ENCODE peak calls at places on chromosomes 16 and 17, in seven cellular contexts. L is heart left ventricle; X is CD4-positive, alpha-beta T cell; P is pancreas; W is psoas muscle; D is ascending aorta; V is stomach. E is an unnamed sample.
A peak's percentile ranks its signal among the peaks of the same experiment; 100 is the strongest.

GRCh38 chr17:32998111-32998892 is 6.7 kb downstream of the SPACA3 start:
- DNase-seq in L (peak; percentile 82), X (peak; percentile 68), P (peak; percentile 84), W (peak; percentile 73), D (no peak), V (peak; percentile 87), E (peak; percentile 87)

GRCh38 chr17:73255671-73256181 is 6.0 kb downstream of the CPSF4L start:
- DNase-seq in L (peak; percentile 75), X (peak; percentile 38), P (peak; percentile 55), W (peak; percentile 45), D (no peak), V (peak; percentile 51), E (peak; percentile 67)

GRCh38 chr17:82301916-82302497 is 15.4 kb downstream of the CD7 start:
- DNase-seq in L (no peak), X (peak; percentile 45), P (peak; percentile 36), W (no peak), D (no peak), V (no peak), E (no peak)

GRCh38 chr17:17512866-17513265 is 16.7 kb upstream of the RASD1 start:
- DNase-seq in L (no peak), X (no peak), P (peak; percentile 7), W (peak; percentile 4), D (no peak), V (no peak), E (no peak)

GRCh38 chr17:50133028-50133768 is 3.2 kb upstream of the SAMD14 start:
- DNase-seq in L (peak; percentile 71), X (no peak), P (no peak), W (peak; percentile 66), D (peak; percentile 45), V (no peak), E (peak; percentile 80)

GRCh38 chr16:84884311-84885023 is 64.7 kb downstream of the CRISPLD2 start:
- DNase-seq in L (peak; percentile 60), X (no peak), P (peak; percentile 34), W (no peak), D (no peak), V (peak; percentile 53), E (no peak)

GRCh38 chr16:49356728-49357488 is 16.7 kb upstream of the C16orf78 start:
- DNase-seq in L (no peak), X (no peak), P (no peak), W (no peak), D (no peak), V (no peak), E (no peak)

GRCh38 chr16:20675488-20676267 is 21.8 kb downstream of the ACSM1 start:
- DNase-seq in L (no peak), X (no peak), P (peak; percentile 33), W (no peak), D (no peak), V (peak; percentile 72), E (peak; percentile 82)

GRCh38 chr16:81752876-81753227 is 26.2 kb upstream of the PLCG2 start:
- DNase-seq in L (no peak), X (no peak), P (no peak), W (no peak), D (no peak), V (no peak), E (no peak)

GRCh38 chr16:58425245-58425644 is 33.0 kb downstream of the GINS3 start:
- DNase-seq in L (peak; percentile 19), X (no peak), P (no peak), W (no peak), D (no peak), V (no peak), E (no peak)
- H3K27me3 ChIP-seq in L (no peaks in the 10 kb centered on the region), X (no peaks in the 10 kb centered on the region), P (no peaks in the 10 kb centered on the region), W (peaks cover 11% of the 10 kb centered on the region), D (no peaks in the 10 kb centered on the region), V (peaks cover 13% of the 10 kb centered on the region), E (peaks cover 1% of the 10 kb centered on the region)

GRCh38 chr17:19531780-19532501 is 1.7 kb upstream of the SLC47A1 start:
- DNase-seq in L (no peak), X (no peak), P (no peak), W (no peak), D (no peak), V (no peak), E (no peak)
- H3K27me3 ChIP-seq in L (peaks cover 7% of the 10 kb centered on the region), X (peaks cover 56% of the 10 kb centered on the region), P (no peaks in the 10 kb centered on the region), W (no peaks in the 10 kb centered on the region), D (no peaks in the 10 kb centered on the region), V (peaks cover 39% of the 10 kb centered on the region), E (no peaks in the 10 kb centered on the region)

GRCh38 chr17:41333836-41334235 is 16.8 kb downstream of the KRT33A start:
- DNase-seq in L (no peak), X (no peak), P (no peak), W (no peak), D (no peak), V (no peak), E (no peak)

GRCh38 chr17:41334385-41334784 is 16.2 kb downstream of the KRT33A start:
- DNase-seq in L (no peak), X (no peak), P (no peak), W (no peak), D (no peak), V (no peak), E (no peak)

GRCh38 chr17:41331606-41332005 is 16.1 kb upstream of the KRTAP17-1 start:
- DNase-seq in L (no peak), X (no peak), P (no peak), W (no peak), D (no peak), V (no peak), E (no peak)

GRCh38 chr17:41333098-41333497 is 17.5 kb downstream of the KRT33A start:
- DNase-seq in L (no peak), X (no peak), P (no peak), W (no peak), D (no peak), V (no peak), E (no peak)

DNA sequence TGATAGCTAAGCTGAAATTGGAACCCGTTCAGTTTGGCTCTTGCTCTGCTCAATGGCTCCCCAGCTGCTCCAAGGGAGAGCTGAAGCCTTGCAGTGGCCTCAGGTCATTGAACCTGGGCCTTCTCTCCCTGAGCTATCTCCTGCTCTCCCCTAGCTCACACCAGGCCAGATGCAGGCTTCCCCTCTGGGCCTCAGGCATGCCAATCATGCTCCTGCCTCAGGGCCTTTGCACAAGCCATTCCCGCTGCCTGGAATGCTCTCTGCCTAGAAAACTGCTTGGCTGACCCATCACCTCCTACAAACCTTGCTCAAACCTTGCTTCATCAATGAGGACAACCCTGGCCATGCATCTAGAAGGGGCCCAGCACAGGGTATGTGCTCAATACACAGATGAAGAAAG is 16.7 kb upstream of the KRTAP17-1 start:
- DNase-seq in L (no peak), X (no peak), P (no peak), W (no peak), D (no peak), V (no peak), E (no peak)
- H3K27me3 ChIP-seq in L (no peaks in the 10 kb centered on the region), X (no peaks in the 10 kb centered on the region), P (no peaks in the 10 kb centered on the region), W (no peaks in the 10 kb centered on the region), D (no peaks in the 10 kb centered on the region), V (peaks cover 8% of the 10 kb centered on the region), E (no peaks in the 10 kb centered on the region)

GRCh38 chr17:35774499-35774898 is 13.8 kb downstream of the C17orf50 start:
- DNase-seq in L (no peak), X (no peak), P (peak; percentile 52), W (no peak), D (peak; percentile 31), V (peak; percentile 77), E (no peak)
- H3K27me3 ChIP-seq in L (no peaks in the 10 kb centered on the region), X (no peaks in the 10 kb centered on the region), P (no peaks in the 10 kb centered on the region), W (peaks cover 4% of the 10 kb centered on the region), D (no peaks in the 10 kb centered on the region), V (no peaks in the 10 kb centered on the region), E (no peaks in the 10 kb centered on the region)

GRCh38 chr17:65261682-65262636 is 124.8 kb downstream of the RGS9 start:
- DNase-seq in L (no peak), X (no peak), P (no peak), W (no peak), D (no peak), V (no peak), E (no peak)
- H3K27me3 ChIP-seq in L (no peaks in the 10 kb centered on the region), X (no peaks in the 10 kb centered on the region), P (no peaks in the 10 kb centered on the region), W (peaks cover 4% of the 10 kb centered on the region), D (no peaks in the 10 kb centered on the region), V (peaks cover 16% of the 10 kb centered on the region), E (no peaks in the 10 kb centered on the region)

GRCh38 chr17:31226373-31226772 is 70.7 kb downstream of the OMG start:
- DNase-seq in L (peak; percentile 54), X (no peak), P (no peak), W (no peak), D (no peak), V (no peak), E (no peak)
- H3K27me3 ChIP-seq in L (no peaks in the 10 kb centered on the region), X (no peaks in the 10 kb centered on the region), P (no peaks in the 10 kb centered on the region), W (no peaks in the 10 kb centered on the region), D (no peaks in the 10 kb centered on the region), V (no peaks in the 10 kb centered on the region), E (no peaks in the 10 kb centered on the region)

E was measured in Caco-2.